ENCODE peak calls at places on chromosomes 13 and 19, in eight cellular contexts. One of them, this sample, is unnamed.

GRCh38 chr13:99028890-99029289 is 51.0 kb upstream of the DOCK9 start:
- DNase-seq in hepatocyte: no peak
- DNase-seq in right atrium auricular region: no peak
- DNase-seq in H9: peak
- DNase-seq in cardiac muscle cell: no peak
- DNase-seq in psoas muscle: no peak
- DNase-seq in IMR-90: no peak
- DNase-seq in mammary epithelial cell: no peak
- DNase-seq in this sample: no peak

GRCh38 chr13:63184693-63185092 is 1769.0 kb upstream of the PCDH20 start:
- DNase-seq in hepatocyte: no peak
- DNase-seq in right atrium auricular region: no peak
- DNase-seq in H9: peak
- DNase-seq in cardiac muscle cell: peak
- DNase-seq in psoas muscle: no peak
- DNase-seq in IMR-90: peak
- DNase-seq in mammary epithelial cell: no peak
- DNase-seq in this sample: peak

GRCh38 chr13:86813198-86813597 is 858.0 kb upstream of the SLITRK5 start:
- DNase-seq in hepatocyte: no peak
- DNase-seq in right atrium auricular region: no peak
- DNase-seq in H9: no peak
- DNase-seq in cardiac muscle cell: no peak
- DNase-seq in psoas muscle: no peak
- DNase-seq in IMR-90: no peak
- DNase-seq in mammary epithelial cell: no peak
- DNase-seq in this sample: no peak

GRCh38 chr19:45305421-45305820 is 17.3 kb downstream of the CKM start:
- DNase-seq in hepatocyte: no peak
- DNase-seq in right atrium auricular region: no peak
- DNase-seq in H9: peak
- DNase-seq in cardiac muscle cell: no peak
- DNase-seq in psoas muscle: no peak
- DNase-seq in IMR-90: no peak
- DNase-seq in mammary epithelial cell: no peak
- DNase-seq in this sample: no peak

GRCh38 chr13:112802808-112803207 is 113.0 kb downstream of the ATP11A start:
- DNase-seq in hepatocyte: no peak
- DNase-seq in right atrium auricular region: no peak
- DNase-seq in H9: no peak
- DNase-seq in cardiac muscle cell: no peak
- DNase-seq in psoas muscle: no peak
- DNase-seq in IMR-90: no peak
- DNase-seq in mammary epithelial cell: no peak
- DNase-seq in this sample: no peak

GRCh38 chr13:42327725-42328124 is 55.8 kb downstream of the AKAP11 start:
- DNase-seq in hepatocyte: no peak
- DNase-seq in right atrium auricular region: no peak
- DNase-seq in H9: no peak
- DNase-seq in cardiac muscle cell: no peak
- DNase-seq in psoas muscle: no peak
- DNase-seq in IMR-90: no peak
- DNase-seq in mammary epithelial cell: no peak
- DNase-seq in this sample: no peak

GRCh38 chr13:33263976-33264619 is 21.5 kb downstream of the STARD13 start:
- DNase-seq in hepatocyte: no peak
- DNase-seq in right atrium auricular region: no peak
- DNase-seq in H9: no peak
- DNase-seq in cardiac muscle cell: no peak
- DNase-seq in psoas muscle: no peak
- DNase-seq in IMR-90: no peak
- DNase-seq in mammary epithelial cell: no peak
- DNase-seq in this sample: no peak

GRCh38 chr19:51719251-51719901 is 4.4 kb downstream of the HAS1 start:
- DNase-seq in hepatocyte: no peak
- DNase-seq in right atrium auricular region: no peak
- DNase-seq in H9: peak
- DNase-seq in cardiac muscle cell: peak
- DNase-seq in psoas muscle: no peak
- DNase-seq in IMR-90: no peak
- DNase-seq in mammary epithelial cell: no peak
- DNase-seq in this sample: no peak

GRCh38 chr19:37905936-37906867 is at the start of gene WDR87:
- DNase-seq in hepatocyte: peak
- DNase-seq in right atrium auricular region: no peak
- DNase-seq in H9: peak
- DNase-seq in cardiac muscle cell: no peak
- DNase-seq in psoas muscle: no peak
- DNase-seq in IMR-90: no peak
- DNase-seq in mammary epithelial cell: peak
- DNase-seq in this sample: peak

GRCh38 chr13:60335531-60335930 is 61.5 kb upstream of the TDRD3 start:
- DNase-seq in hepatocyte: no peak
- DNase-seq in right atrium auricular region: no peak
- DNase-seq in H9: no peak
- DNase-seq in cardiac muscle cell: no peak
- DNase-seq in psoas muscle: no peak
- DNase-seq in IMR-90: peak
- DNase-seq in mammary epithelial cell: no peak
- DNase-seq in this sample: no peak

GRCh38 chr19:44757057-44757734 is 8.7 kb downstream of the BCL3 start:
- DNase-seq in hepatocyte: no peak
- DNase-seq in right atrium auricular region: peak
- DNase-seq in H9: no peak
- DNase-seq in cardiac muscle cell: peak
- DNase-seq in psoas muscle: peak
- DNase-seq in IMR-90: peak
- DNase-seq in mammary epithelial cell: no peak
- DNase-seq in this sample: no peak

GRCh38 chr13:26457212-26457611 is 100.3 kb upstream of the WASF3 start:
- DNase-seq in hepatocyte: no peak
- DNase-seq in right atrium auricular region: no peak
- DNase-seq in H9: no peak
- DNase-seq in cardiac muscle cell: no peak
- DNase-seq in psoas muscle: no peak
- DNase-seq in IMR-90: no peak
- DNase-seq in mammary epithelial cell: peak
- DNase-seq in this sample: no peak

GRCh38 chr13:24106429-24106828 is 54.1 kb upstream of the SPATA13 start:
- DNase-seq in hepatocyte: no peak
- DNase-seq in right atrium auricular region: no peak
- DNase-seq in H9: no peak
- DNase-seq in cardiac muscle cell: no peak
- DNase-seq in psoas muscle: no peak
- DNase-seq in IMR-90: no peak
- DNase-seq in mammary epithelial cell: no peak
- DNase-seq in this sample: no peak

GRCh38 chr13:50200562-50200961 is 185.3 kb downstream of the KCNRG start:
- DNase-seq in hepatocyte: no peak
- DNase-seq in right atrium auricular region: no peak
- DNase-seq in H9: no peak
- DNase-seq in cardiac muscle cell: peak
- DNase-seq in psoas muscle: no peak
- DNase-seq in IMR-90: no peak
- DNase-seq in mammary epithelial cell: no peak
- DNase-seq in this sample: no peak

GRCh38 chr19:48975947-48976847 is 11.1 kb downstream of the FTL start:
- DNase-seq in hepatocyte: no peak
- DNase-seq in right atrium auricular region: no peak
- DNase-seq in H9: no peak
- DNase-seq in cardiac muscle cell: peak
- DNase-seq in psoas muscle: no peak
- DNase-seq in IMR-90: no peak
- DNase-seq in mammary epithelial cell: no peak
- DNase-seq in this sample: no peak

DNA sequence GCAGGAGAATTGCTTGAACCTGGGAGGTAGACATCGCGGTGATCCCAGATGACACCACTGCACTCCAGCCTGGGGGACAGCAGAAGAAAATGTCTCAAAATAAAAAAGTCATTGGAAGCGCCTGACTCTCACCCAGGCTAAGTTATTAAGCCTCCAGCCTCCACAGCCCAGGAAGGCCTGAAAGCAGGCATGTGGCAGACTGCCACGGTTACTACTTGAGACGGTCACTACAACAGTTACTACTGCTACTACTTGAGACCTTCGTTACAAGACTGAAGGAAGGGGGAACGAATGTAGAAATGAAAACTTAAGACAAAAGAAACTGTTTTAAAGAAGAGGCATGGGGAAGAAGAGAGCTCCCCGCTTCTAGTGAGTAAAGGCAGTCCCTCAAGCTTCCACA is 9.6 kb downstream of the PRR22 start:
- DNase-seq in hepatocyte: no peak
- DNase-seq in right atrium auricular region: no peak
- DNase-seq in H9: no peak
- DNase-seq in cardiac muscle cell: no peak
- DNase-seq in psoas muscle: no peak
- DNase-seq in IMR-90: peak
- DNase-seq in mammary epithelial cell: no peak
- DNase-seq in this sample: no peak
- TF ChIP-seq CTCF in hepatocyte: no peak
- TF ChIP-seq CTCF in right atrium auricular region: no peak
- TF ChIP-seq CTCF in H9: no peak
- TF ChIP-seq CTCF in cardiac muscle cell: no peak
- TF ChIP-seq CTCF in psoas muscle: no peak
- TF ChIP-seq CTCF in IMR-90: no peak
- TF ChIP-seq CTCF in mammary epithelial cell: no peak
- TF ChIP-seq CTCF in this sample: no peak

GRCh38 chr13:31947506-31947905 is 84.1 kb upstream of the FRY start:
- DNase-seq in hepatocyte: no peak
- DNase-seq in right atrium auricular region: no peak
- DNase-seq in H9: no peak
- DNase-seq in cardiac muscle cell: peak
- DNase-seq in psoas muscle: no peak
- DNase-seq in IMR-90: no peak
- DNase-seq in mammary epithelial cell: no peak
- DNase-seq in this sample: no peak

GRCh38 chr13:31952641-31953380 is 78.8 kb upstream of the FRY start:
- DNase-seq in hepatocyte: no peak
- DNase-seq in right atrium auricular region: no peak
- DNase-seq in H9: no peak
- DNase-seq in cardiac muscle cell: peak
- DNase-seq in psoas muscle: no peak
- DNase-seq in IMR-90: no peak
- DNase-seq in mammary epithelial cell: no peak
- DNase-seq in this sample: no peak

GRCh38 chr13:31947105-31947504 is 84.5 kb upstream of the FRY start:
- DNase-seq in hepatocyte: no peak
- DNase-seq in right atrium auricular region: no peak
- DNase-seq in H9: no peak
- DNase-seq in cardiac muscle cell: no peak
- DNase-seq in psoas muscle: no peak
- DNase-seq in IMR-90: no peak
- DNase-seq in mammary epithelial cell: no peak
- DNase-seq in this sample: no peak

GRCh38 chr13:31950121-31950810 is 81.3 kb upstream of the FRY start:
- DNase-seq in hepatocyte: no peak
- DNase-seq in right atrium auricular region: no peak
- DNase-seq in H9: no peak
- DNase-seq in cardiac muscle cell: no peak
- DNase-seq in psoas muscle: no peak
- DNase-seq in IMR-90: no peak
- DNase-seq in mammary epithelial cell: no peak
- DNase-seq in this sample: no peak

GRCh38 chr13:31951215-31951678 is 80.3 kb upstream of the FRY start:
- DNase-seq in hepatocyte: peak
- DNase-seq in right atrium auricular region: peak
- DNase-seq in H9: no peak
- DNase-seq in cardiac muscle cell: peak
- DNase-seq in psoas muscle: peak
- DNase-seq in IMR-90: peak
- DNase-seq in mammary epithelial cell: peak
- DNase-seq in this sample: no peak
- H3K27ac ChIP-seq in hepatocyte: peak
- H3K27ac ChIP-seq in right atrium auricular region: peak
- H3K27ac ChIP-seq in H9: no peak
- H3K27ac ChIP-seq in cardiac muscle cell: no peak
- H3K27ac ChIP-seq in psoas muscle: peak
- H3K27ac ChIP-seq in IMR-90: no peak
- H3K27ac ChIP-seq in mammary epithelial cell: no peak
- H3K27ac ChIP-seq in this sample: no peak

GRCh38 chr19:4525563-4526002 is 7.3 kb upstream of the PLIN4 start:
- DNase-seq in hepatocyte: no peak
- DNase-seq in right atrium auricular region: no peak
- DNase-seq in H9: no peak
- DNase-seq in cardiac muscle cell: no peak
- DNase-seq in psoas muscle: no peak
- DNase-seq in IMR-90: no peak
- DNase-seq in mammary epithelial cell: no peak
- DNase-seq in this sample: no peak
- TF ChIP-seq CTCF in hepatocyte: no peak
- TF ChIP-seq CTCF in right atrium auricular region: no peak
- TF ChIP-seq CTCF in H9: no peak
- TF ChIP-seq CTCF in cardiac muscle cell: no peak
- TF ChIP-seq CTCF in psoas muscle: no peak
- TF ChIP-seq CTCF in IMR-90: no peak
- TF ChIP-seq CTCF in mammary epithelial cell: no peak
- TF ChIP-seq CTCF in this sample: no peak

GRCh38 chr19:15251010-15251748 is 18.9 kb upstream of the EPHX3 start:
- DNase-seq in hepatocyte: no peak
- DNase-seq in right atrium auricular region: peak
- DNase-seq in H9: no peak
- DNase-seq in cardiac muscle cell: no peak
- DNase-seq in psoas muscle: peak
- DNase-seq in IMR-90: peak
- DNase-seq in mammary epithelial cell: no peak
- DNase-seq in this sample: peak
- H3K27ac ChIP-seq in hepatocyte: peak
- H3K27ac ChIP-seq in right atrium auricular region: peak
- H3K27ac ChIP-seq in H9: no peak
- H3K27ac ChIP-seq in cardiac muscle cell: peak
- H3K27ac ChIP-seq in psoas muscle: peak
- H3K27ac ChIP-seq in IMR-90: peak
- H3K27ac ChIP-seq in mammary epithelial cell: no peak
- H3K27ac ChIP-seq in this sample: peak

DNA sequence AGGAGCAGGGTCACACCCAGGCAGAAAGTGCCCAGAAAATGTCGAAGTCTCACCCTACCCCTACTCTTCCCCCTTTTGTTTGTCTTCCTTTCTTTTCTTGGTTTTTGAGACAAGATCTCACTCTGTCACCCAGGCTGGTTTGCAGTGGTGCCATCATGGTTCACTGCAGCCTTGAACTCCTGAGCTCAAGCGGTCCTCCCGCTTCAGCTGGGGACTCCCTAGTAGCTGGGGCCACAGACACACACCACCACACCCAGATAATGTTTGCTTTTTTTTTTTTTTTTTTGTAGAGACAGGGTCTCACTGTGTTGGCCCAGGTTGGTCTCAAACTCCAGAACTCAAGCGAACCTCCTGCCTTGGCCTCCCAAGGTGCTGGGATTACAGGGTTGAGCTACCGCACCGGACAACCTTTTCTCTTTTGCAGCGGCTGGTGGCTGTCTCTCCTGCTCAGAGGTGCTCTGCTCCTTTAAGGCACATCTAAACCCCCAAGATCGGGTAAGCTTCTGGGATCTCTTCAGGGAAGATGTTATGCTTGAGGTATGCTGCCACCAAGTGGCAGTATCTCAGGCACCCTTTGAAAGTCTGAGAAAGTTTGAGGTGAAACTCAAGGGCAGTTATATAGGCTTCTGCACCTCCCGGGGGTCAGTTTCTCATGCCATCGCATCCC is 22.4 kb upstream of the EBI3 start:
- DNase-seq in hepatocyte: no peak
- DNase-seq in right atrium auricular region: no peak
- DNase-seq in H9: no peak
- DNase-seq in cardiac muscle cell: no peak
- DNase-seq in psoas muscle: no peak
- DNase-seq in IMR-90: peak
- DNase-seq in mammary epithelial cell: no peak
- DNase-seq in this sample: no peak
- TF ChIP-seq CTCF in hepatocyte: peak
- TF ChIP-seq CTCF in right atrium auricular region: no peak
- TF ChIP-seq CTCF in H9: peak
- TF ChIP-seq CTCF in cardiac muscle cell: peak
- TF ChIP-seq CTCF in psoas muscle: no peak
- TF ChIP-seq CTCF in IMR-90: peak
- TF ChIP-seq CTCF in mammary epithelial cell: no peak
- TF ChIP-seq CTCF in this sample: no peak

This sample was measured in RWPE1.